ENCODE peak calls at places on chromosomes 16 and 17, in seven cellular contexts. I is IMR-90, H is K562, A is Karpas-422, N is A549, U is HCT116, G is neural progenitor cell. F is an unnamed sample.

GRCh38 chr17:62562656-62563055 is 64.8 kb upstream of the MRC2 start:
- DNase-seq in H (peak; percentile 9), I (peak; percentile 68), A (no peak), U (peak; percentile 73), G (no peak), N (no peak), F (no peak)

GRCh38 chr16:30407794-30408534 is 558 bp downstream of the ZNF771 start:
- DNase-seq in H (peak; percentile 51), U (no peak), N (no peak), A (peak; percentile 60), G (peak; percentile 56), I (no peak), F (no peak)

GRCh38 chr17:61202564-61202963 is 197.1 kb upstream of the TBX2 start:
- DNase-seq in I (peak; percentile 81), U (no peak), N (no peak), G (no peak), A (no peak), H (no peak), F (no peak)

GRCh38 chr16:2767891-2768290 is 9.2 kb downstream of the ELOB start:
- DNase-seq in G (no peak), H (peak; percentile 29), U (no peak), N (no peak), A (no peak), I (no peak), F (no peak)

GRCh38 chr16:57263585-57264351 is 18.7 kb downstream of the ARL2BP start:
- DNase-seq in N (no peak), I (no peak), H (no peak), A (no peak), G (no peak), U (no peak), F (no peak)

GRCh38 chr17:76056882-76057281 is 15.4 kb downstream of the SRP68 start:
- DNase-seq in N (no peak), I (no peak), A (no peak), G (no peak), H (no peak), U (no peak), F (no peak)

GRCh38 chr17:10871914-10872313 is 34.0 kb upstream of the PIRT start:
- DNase-seq in G (no peak), I (no peak), U (no peak), N (no peak), H (no peak), A (no peak), F (peak; percentile 21)

GRCh38 chr16:84278333-84278732 is 16.3 kb upstream of the WFDC1 start:
- DNase-seq in H (no peak), G (no peak), A (peak; percentile 16), N (no peak), I (no peak), U (no peak), F (no peak)

GRCh38 chr17:70563301-70563820 is 394.0 kb downstream of the KCNJ2 start:
- DNase-seq in H (no peak), A (no peak), G (no peak), I (peak; percentile 62), N (no peak), U (no peak), F (no peak)

GRCh38 chr16:54407596-54407995 is 121.0 kb upstream of the IRX3 start:
- DNase-seq in H (no peak), G (no peak), I (peak; percentile 1), N (no peak), A (no peak), U (no peak), F (no peak)

GRCh38 chr16:56202036-56202435 is 10.7 kb downstream of the GNAO1 start:
- DNase-seq in H (no peak), I (no peak), U (no peak), G (no peak), N (no peak), A (no peak), F (peak; percentile 77)

GRCh38 chr16:5073279-5073629 is 1.6 kb downstream of the ALG1 start:
- DNase-seq in U (no peak), N (no peak), A (no peak), G (no peak), I (peak; percentile 79), H (no peak), F (no peak)

GRCh38 chr17:77779711-77780539 is 178.6 kb upstream of the TNRC6C start:
- DNase-seq in H (no peak), I (no peak), U (no peak), G (no peak), A (no peak), N (no peak), F (no peak)

GRCh38 chr17:19024101-19025078 is 19.8 kb upstream of the FAM83G start:
- DNase-seq in A (no peak), H (no peak), G (no peak), U (no peak), I (peak; percentile 26), N (no peak), F (no peak)

GRCh38 chr16:138049-138417 is 440 bp downstream of the NPRL3 start:
- DNase-seq in A (peak; percentile 70), G (peak; percentile 81), N (peak; percentile 47), I (no peak), U (no peak), H (peak; percentile 51), F (peak; percentile 56)

GRCh38 chr17:81097943-81098308 is 63.0 kb downstream of the BAIAP2 start:
- DNase-seq in N (peak; percentile 59), I (peak; percentile 30), U (peak; percentile 72), A (no peak), H (peak; percentile 84), G (no peak), F (no peak)
- H3K4me2 ChIP-seq in N (peak overlapping the region; percentile 83), I (peak overlapping the region; percentile 80), U (peak overlapping the region; percentile 94), A (no peak overlapping the region), H (peak overlapping the region; percentile 84), G (no peak overlapping the region), F (no peak overlapping the region)

DNA sequence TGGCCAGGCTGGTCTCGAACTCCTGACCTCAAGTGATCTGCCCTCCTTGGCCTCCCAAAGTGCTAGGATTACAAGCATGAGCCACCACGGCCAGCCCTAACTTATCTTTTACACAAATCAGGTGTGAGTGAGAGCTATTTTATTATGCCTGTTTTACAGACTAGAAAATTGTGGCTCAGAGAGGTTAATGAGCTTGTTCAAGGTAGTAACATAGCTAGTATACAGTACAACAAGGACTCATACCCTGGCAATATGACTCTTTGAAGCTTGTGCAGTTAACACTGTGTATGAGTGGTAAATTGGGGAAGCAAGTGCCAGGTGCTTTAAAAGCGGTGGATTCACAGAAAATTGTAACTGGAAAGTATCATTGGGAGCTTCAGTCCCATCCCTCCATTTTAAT is 49.0 kb downstream of the YPEL2 start:
- DNase-seq in A (no peak), I (no peak), H (no peak), N (no peak), U (no peak), G (no peak), F (no peak)
- H3K27ac ChIP-seq in A (no peak overlapping the region), I (no peak overlapping the region), H (no peak overlapping the region), N (no peak overlapping the region), U (no peak overlapping the region), G (no peak overlapping the region), F (no peak overlapping the region)

DNA sequence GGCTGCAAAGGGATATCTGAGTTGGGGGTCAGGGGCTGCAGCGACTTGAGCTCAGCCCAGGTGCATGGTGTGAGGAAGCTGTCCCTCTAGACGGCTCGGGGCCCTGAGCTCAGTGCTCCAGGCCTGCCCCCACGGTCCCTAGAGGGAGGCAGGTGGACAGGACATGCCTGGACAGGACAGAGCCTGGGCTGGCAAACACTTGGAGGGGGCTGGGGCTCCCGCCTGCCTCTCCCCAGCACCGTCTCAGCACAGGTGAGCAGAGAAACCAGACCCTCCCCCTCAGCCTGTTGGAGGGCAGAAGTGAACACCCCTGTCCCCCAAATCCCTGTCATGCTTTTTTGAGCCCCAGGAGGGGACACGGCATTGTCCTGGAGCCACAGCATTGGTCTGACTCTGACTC is 11.4 kb upstream of the SLC38A10 start:
- DNase-seq in H (no peak), G (no peak), U (no peak), A (no peak), I (no peak), N (no peak), F (no peak)
- H3K4me2 ChIP-seq in H (no peak overlapping the region), G (no peak overlapping the region), U (peak overlapping the region; percentile 23), A (no peak overlapping the region), I (no peak overlapping the region), N (no peak overlapping the region), F (no peak overlapping the region)

GRCh38 chr17:36000730-36001108 is 634 bp downstream of the CCL15 start:
- DNase-seq in N (no peak), H (no peak), G (no peak), U (no peak), I (no peak), A (no peak), F (no peak)
- H3K27ac ChIP-seq in N (no peak overlapping the region), H (no peak overlapping the region), G (no peak overlapping the region), U (no peak overlapping the region), I (no peak overlapping the region), A (no peak overlapping the region), F (no peak overlapping the region)

DNA sequence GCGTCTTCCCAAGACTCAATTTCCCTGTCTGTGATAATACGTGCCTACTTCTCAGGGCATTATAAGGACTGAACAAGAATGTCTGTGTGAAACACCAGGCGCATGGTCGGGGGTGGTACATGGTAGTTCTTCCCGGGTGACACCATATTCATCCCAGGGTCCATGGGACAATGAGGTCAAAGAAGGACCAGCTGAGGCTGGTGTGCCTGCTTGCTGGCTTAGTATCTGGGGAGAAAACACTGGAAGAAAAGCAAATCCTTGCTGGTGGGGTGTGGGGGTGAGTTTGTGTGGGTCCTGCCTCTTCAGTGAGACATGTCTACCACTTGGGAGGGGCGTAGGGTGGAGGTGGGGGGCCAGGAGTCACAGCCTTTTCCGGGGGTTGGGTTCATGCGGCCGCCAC is 174.2 kb downstream of the RAB11FIP4 start:
- DNase-seq in I (no peak), N (no peak), H (no peak), A (no peak), U (no peak), G (no peak), F (no peak)
- H3K4me2 ChIP-seq in I (no peak overlapping the region), N (no peak overlapping the region), H (no peak overlapping the region), A (no peak overlapping the region), U (no peak overlapping the region), G (no peak overlapping the region), F (no peak overlapping the region)

DNA sequence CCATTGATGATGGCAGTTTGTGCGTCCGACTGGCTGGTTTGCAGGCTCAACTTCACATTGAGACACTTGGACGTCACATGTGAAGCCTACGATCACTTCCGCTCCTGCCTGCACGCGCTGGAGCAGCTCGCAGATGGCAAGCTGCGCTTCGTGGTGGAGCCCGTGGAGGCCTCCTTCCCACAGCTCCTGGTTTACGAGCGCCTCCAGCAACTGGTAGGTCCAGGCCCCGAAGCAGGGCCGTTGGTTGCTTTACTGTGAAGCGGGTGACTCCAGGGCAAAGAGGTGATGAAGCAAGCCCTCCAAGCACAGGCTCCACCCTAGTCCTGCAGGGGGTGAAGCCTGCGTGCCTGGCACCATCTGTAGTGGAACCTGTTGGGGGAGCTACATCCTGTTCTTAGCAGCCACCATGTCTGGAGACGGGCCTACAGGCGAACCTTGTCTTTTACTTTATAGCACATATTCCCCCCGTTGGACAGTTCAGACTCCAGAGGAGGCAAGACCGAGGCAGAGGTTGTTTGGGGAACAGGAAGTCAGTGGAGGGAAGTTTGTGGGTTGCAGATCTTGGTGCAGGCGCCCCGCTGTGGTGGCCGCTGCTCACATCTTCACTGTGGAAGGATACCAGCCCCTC is 23.1 kb downstream of the METTL22 start:
- DNase-seq in I (no peak), G (no peak), N (no peak), H (no peak), U (no peak), A (no peak), F (no peak)
- H3K27ac ChIP-seq in I (no peak overlapping the region), G (no peak overlapping the region), N (no peak overlapping the region), H (no peak overlapping the region), U (no peak overlapping the region), A (no peak overlapping the region), F (no peak overlapping the region)

GRCh38 chr17:81714412-81715106 is 2.5 kb downstream of the SLC25A10 start:
- DNase-seq in U (no peak), I (no peak), N (no peak), G (no peak), A (no peak), H (no peak), F (no peak)
- H3K4me2 ChIP-seq in U (peak overlapping the region; percentile 100), I (no peak overlapping the region), N (no peak overlapping the region), G (peak overlapping the region; percentile 100), A (no peak overlapping the region), H (peak overlapping the region; percentile 92), F (peak overlapping the region; percentile 99)